ENCODE peak calls at places on chromosomes 13 and 19, in seven cellular contexts. B is psoas muscle; S is stimulated activated CD4-positive, alpha-beta T cell treated with anti-CD3 and anti-CD28 coated beads, Interleukin-1b, Interleukin-23, amount 100 ng/mL, for 24 hours; M is RCC 7860; P is hypothalamus; N is activated effector memory CD4-positive, alpha-beta T cell treated with Interleukin-2 at 50 U/mL for 16 hours; X is Caki2. W is an unnamed sample.

GRCh38 chr19:1470864-1471513 is 8.0 kb downstream of the C19orf25 start:
- DNase-seq in S (no peak), M (no peak), N (no peak), B (peak; percentile 21), P (no peak), X (no peak), W (peak; percentile 50)

GRCh38 chr13:95676100-95676774 is 702 bp upstream of the DNAJC3 start:
- DNase-seq in S (no peak), B (no peak), P (no peak), N (peak; percentile 10), X (no peak), M (no peak), W (no peak)

GRCh38 chr13:20106751-20107150 is 54.1 kb downstream of the GJA3 start:
- DNase-seq in X (no peak), P (no peak), S (no peak), N (no peak), M (no peak), B (no peak), W (no peak)

GRCh38 chr13:110306340-110306959 is 507 bp downstream of the COL4A1 start:
- DNase-seq in S (no peak), B (no peak), P (no peak), M (no peak), N (no peak), X (peak; percentile 19), W (no peak)

GRCh38 chr19:36605839-36606478 is 846 bp downstream of the ZNF382 start:
- DNase-seq in X (peak; percentile 33), M (no peak), B (no peak), S (no peak), P (no peak), N (no peak), W (no peak)

GRCh38 chr13:98801626-98802418 is 49.4 kb upstream of the SLC15A1 start:
- DNase-seq in S (no peak), X (no peak), N (no peak), B (no peak), M (no peak), P (no peak), W (no peak)

GRCh38 chr19:35899547-35900214 is 659 bp downstream of the NFKBID start:
- DNase-seq in N (peak; percentile 79), P (peak; percentile 37), S (peak; percentile 84), M (peak; percentile 57), X (peak; percentile 91), B (peak; percentile 81), W (peak; percentile 81)

GRCh38 chr13:79581870-79582315 is 100.9 kb downstream of the NDFIP2 start:
- DNase-seq in X (no peak), N (no peak), M (no peak), P (peak; percentile 6), S (no peak), B (peak; percentile 23), W (no peak)

GRCh38 chr13:36431204-36432105 is 840 bp upstream of the CCNA1 start:
- DNase-seq in X (no peak), B (peak; percentile 18), S (no peak), P (no peak), N (no peak), M (no peak), W (no peak)

GRCh38 chr13:109301711-109302110 is 484.7 kb downstream of the IRS2 start:
- DNase-seq in M (no peak), B (no peak), N (no peak), P (no peak), S (no peak), X (no peak), W (no peak)

GRCh38 chr19:6393982-6394412 is 1.0 kb upstream of the GTF2F1 start:
- DNase-seq in B (no peak), N (no peak), P (no peak), M (no peak), X (no peak), S (no peak), W (peak; percentile 63)

GRCh38 chr13:98976941-98977340 is 923 bp downstream of the DOCK9 start:
- DNase-seq in M (no peak), X (no peak), N (no peak), P (no peak), S (no peak), B (no peak), W (no peak)

GRCh38 chr13:32391101-32391620 is 36.8 kb downstream of the N4BP2L1 start:
- DNase-seq in M (no peak), P (no peak), X (no peak), N (no peak), B (no peak), S (no peak), W (peak; percentile 12)

GRCh38 chr19:45115809-45116615 is 23.0 kb downstream of the PPP1R37 start:
- DNase-seq in P (no peak), N (no peak), S (no peak), X (no peak), M (no peak), B (peak; percentile 47), W (no peak)

GRCh38 chr13:20840590-20840989 is 62.0 kb downstream of the XPO4 start:
- DNase-seq in X (no peak), S (no peak), P (no peak), N (no peak), M (no peak), B (no peak), W (no peak)

GRCh38 chr19:8938576-8938975 is 71.6 kb downstream of the MUC16 start:
- DNase-seq in N (no peak), X (peak; percentile 28), S (no peak), M (no peak), P (no peak), B (no peak), W (no peak)

GRCh38 chr13:40445557-40445990 is 220.9 kb downstream of the FOXO1 start:
- DNase-seq in N (no peak), S (no peak), P (no peak), X (peak; percentile 95), M (peak; percentile 91), B (peak; percentile 72), W (no peak)

GRCh38 chr13:42412812-42413795 is 141.2 kb downstream of the AKAP11 start:
- DNase-seq in B (no peak), P (no peak), X (no peak), N (no peak), M (no peak), S (no peak), W (no peak)

GRCh38 chr19:30540671-30541210 is 168.6 kb downstream of the ZNF536 start:
- DNase-seq in M (no peak), X (no peak), P (no peak), S (no peak), B (no peak), N (no peak), W (no peak)

GRCh38 chr19:46659151-46660007 is 1.6 kb downstream of the DACT3 start:
- DNase-seq in N (no peak), P (no peak), M (no peak), B (no peak), X (no peak), S (no peak), W (peak; percentile 12)

GRCh38 chr13:113659337-113659736 is 1.3 kb upstream of the ATP4B start:
- DNase-seq in P (no peak), X (no peak), S (no peak), M (no peak), B (no peak), N (no peak), W (no peak)

GRCh38 chr19:35516310-35516709 is 2.9 kb upstream of the DMKN start:
- DNase-seq in X (no peak), P (no peak), S (no peak), N (no peak), B (no peak), M (no peak), W (no peak)

GRCh38 chr19:40803857-40804782 is 5.1 kb downstream of the EGLN2 start:
- DNase-seq in B (no peak), M (no peak), X (no peak), P (no peak), N (peak; percentile 68), S (peak; percentile 44), W (peak; percentile 81)

GRCh38 chr13:112324121-112324520 is 52.0 kb upstream of the SPACA7 start:
- DNase-seq in P (no peak), X (no peak), N (no peak), M (no peak), S (no peak), B (no peak), W (no peak)

GRCh38 chr13:37701972-37702371 is 103.4 kb upstream of the POSTN start:
- DNase-seq in B (no peak), P (no peak), S (no peak), N (no peak), X (peak; percentile 83), M (peak; percentile 95), W (no peak)

GRCh38 chr13:106373304-106373988 is 162.0 kb downstream of the EFNB2 start:
- DNase-seq in B (no peak), N (no peak), X (no peak), M (no peak), S (no peak), P (no peak), W (no peak)

GRCh38 chr13:52001120-52001731 is 10.0 kb downstream of the ATP7B start:
- DNase-seq in M (peak; percentile 47), N (no peak), P (no peak), S (no peak), X (peak; percentile 22), B (no peak), W (no peak)

W was measured in T47D.